ENCODE peak calls at places on chromosomes 5 and 9, in nine cellular contexts. A is stimulated activated CD4-positive, alpha-beta T cell treated with anti-CD3 and anti-CD28 coated beads, Interleukin-1b, Interleukin-23, amount 100 ng/mL, for 48 hours; P is RKO; M is progenitor cell of endocrine pancreas; C is neural progenitor cell; L is C1 segment of cervical spinal cord; X is NCI-H2081; J is mammary epithelial cell; W is sigmoid colon. O is an unnamed sample.

GRCh38 chr5:138408023-138408422 is 30.8 kb upstream of the REEP2 start:
- DNase-seq in M (no peak), J (no peak), X (peak), W (no peak), A (peak), C (no peak), L (no peak), P (no peak), O (no peak)

GRCh38 chr5:139651863-139652787 is 4.0 kb downstream of the CXXC5 start:
- DNase-seq in L (peak), W (peak), C (peak), A (peak), M (no peak), X (no peak), J (peak), P (peak), O (peak)

GRCh38 chr9:132293145-132293721 is 61.6 kb downstream of the SETX start:
- DNase-seq in J (no peak), C (no peak), W (no peak), P (no peak), L (no peak), M (no peak), X (no peak), A (no peak), O (no peak)

GRCh38 chr5:180120221-180121101 is 48.9 kb upstream of the RNF130 start:
- DNase-seq in P (no peak), J (no peak), M (no peak), A (no peak), W (peak), L (no peak), X (no peak), C (no peak), O (no peak)

GRCh38 chr5:180090769-180091546 is 19.4 kb upstream of the RNF130 start:
- DNase-seq in P (peak), L (peak), W (no peak), X (peak), M (no peak), J (peak), A (peak), C (peak), O (peak)

GRCh38 chr5:113337515-113338140 is 97.2 kb downstream of the TSSK1B start:
- DNase-seq in C (no peak), J (no peak), L (no peak), M (no peak), X (no peak), W (no peak), P (no peak), A (no peak), O (no peak)

GRCh38 chr9:90555351-90556057 is 87.1 kb downstream of the DIRAS2 start:
- DNase-seq in W (no peak), P (no peak), C (no peak), J (no peak), M (no peak), L (no peak), A (no peak), X (no peak), O (peak)

GRCh38 chr9:96022445-96023031 is 147.0 kb downstream of the ERCC6L2 start:
- DNase-seq in P (no peak), J (no peak), X (no peak), W (no peak), L (peak), M (no peak), C (peak), A (no peak), O (no peak)

GRCh38 chr5:7245401-7245800 is 150.5 kb upstream of the ADCY2 start:
- DNase-seq in X (peak), M (no peak), C (no peak), J (no peak), A (no peak), P (no peak), W (no peak), L (no peak), O (no peak)

GRCh38 chr5:177296581-177296980 is 6.9 kb downstream of the RAB24 start:
- DNase-seq in J (no peak), P (no peak), L (no peak), C (no peak), M (no peak), X (peak), W (no peak), A (no peak), O (no peak)

GRCh38 chr5:172523146-172523745 is 68.9 kb upstream of the SH3PXD2B start:
- DNase-seq in J (no peak), M (no peak), A (no peak), L (no peak), P (no peak), W (peak), X (no peak), C (no peak), O (no peak)

GRCh38 chr5:178348356-178349146 is 115.9 kb upstream of the PHYKPL start:
- DNase-seq in J (no peak), W (no peak), P (no peak), X (no peak), C (no peak), L (no peak), M (no peak), A (no peak), O (no peak)

GRCh38 chr5:31361906-31362900 is 168.7 kb downstream of the CDH6 start:
- DNase-seq in C (no peak), M (no peak), P (no peak), A (no peak), W (no peak), L (no peak), X (no peak), J (no peak), O (peak)

GRCh38 chr9:113156880-113157279 is 6.1 kb downstream of the SLC31A2 start:
- DNase-seq in P (no peak), M (no peak), J (no peak), C (no peak), A (no peak), X (no peak), W (no peak), L (no peak), O (no peak)

GRCh38 chr5:69450116-69450515 is 35.2 kb downstream of the MARVELD2 start:
- DNase-seq in M (no peak), W (no peak), C (no peak), X (no peak), P (peak), J (peak), L (no peak), A (no peak), O (peak)

GRCh38 chr5:146345240-146345577 is 6.6 kb downstream of the POU4F3 start:
- DNase-seq in W (no peak), X (no peak), J (no peak), M (no peak), A (no peak), P (no peak), L (no peak), C (peak), O (no peak)

GRCh38 chr9:123353984-123354591 is 1.9 kb upstream of the CRB2 start:
- DNase-seq in J (peak), P (peak), A (peak), W (peak), M (peak), X (peak), L (peak), C (peak), O (peak)

GRCh38 chr5:77444356-77444755 is 47.8 kb downstream of the WDR41 start:
- DNase-seq in A (no peak), X (no peak), W (no peak), C (no peak), J (no peak), P (no peak), L (no peak), M (no peak), O (no peak)

GRCh38 chr5:81397169-81397568 is 3.2 kb upstream of the ACOT12 start:
- DNase-seq in L (no peak), W (no peak), A (no peak), C (no peak), J (no peak), X (no peak), M (no peak), P (no peak), O (no peak)

GRCh38 chr5:64333891-64334290 is 168.2 kb downstream of the RNF180 start:
- DNase-seq in A (no peak), C (peak), L (peak), W (no peak), J (no peak), X (no peak), M (no peak), P (no peak), O (peak)

GRCh38 chr5:136235316-136235715 is 42.4 kb upstream of the SMIM32 start:
- DNase-seq in X (no peak), A (no peak), C (no peak), M (no peak), P (no peak), J (peak), L (no peak), W (no peak), O (peak)

GRCh38 chr5:67165524-67166459 is 30.8 kb downstream of the CD180 start:
- DNase-seq in P (no peak), M (peak), J (peak), A (peak), X (no peak), W (peak), C (peak), L (peak), O (peak)

GRCh38 chr5:14410068-14410941 is 171.3 kb upstream of the OTULINL start:
- DNase-seq in P (no peak), J (no peak), X (no peak), A (no peak), C (no peak), L (no peak), M (no peak), W (no peak), O (no peak)

GRCh38 chr5:123855630-123856029 is 343.7 kb downstream of the CSNK1G3 start:
- DNase-seq in L (no peak), J (no peak), A (no peak), M (no peak), W (no peak), P (no peak), X (no peak), C (no peak), O (peak)